ENCODE peak calls at places on chromosomes 5 and 9, in four cellular contexts. One of them, this sample, is unnamed.

GRCh38 chr9:34271618-34272017 is 57.5 kb downstream of the KIF24 start:
- DNase-seq in K562: no peak
- DNase-seq in GM12878: no peak
- DNase-seq in HepG2: no peak
- DNase-seq in this sample: no peak

GRCh38 chr5:125269926-125270325 is 523.5 kb upstream of the ZNF608 start:
- DNase-seq in K562: no peak
- DNase-seq in HepG2: no peak
- DNase-seq in GM12878: no peak
- DNase-seq in this sample: no peak

GRCh38 chr5:33075731-33076130 is 364.6 kb downstream of the NPR3 start:
- DNase-seq in GM12878: no peak
- DNase-seq in HepG2: no peak
- DNase-seq in K562: no peak
- DNase-seq in this sample: no peak

GRCh38 chr9:6715755-6716643 is 41.8 kb upstream of the KDM4C start:
- DNase-seq in HepG2: peak; percentile 79
- DNase-seq in GM12878: peak; percentile 76
- DNase-seq in K562: no peak
- DNase-seq in this sample: peak; percentile 70

GRCh38 chr5:12230659-12231058 is 326.4 kb upstream of the CTNND2 start:
- DNase-seq in GM12878: no peak
- DNase-seq in HepG2: no peak
- DNase-seq in K562: no peak
- DNase-seq in this sample: no peak

GRCh38 chr9:15155323-15155722 is 151.7 kb downstream of the TTC39B start:
- DNase-seq in GM12878: no peak
- DNase-seq in K562: no peak
- DNase-seq in HepG2: no peak
- DNase-seq in this sample: no peak

GRCh38 chr5:8081179-8081578 is 212.2 kb downstream of the MTRR start:
- DNase-seq in GM12878: no peak
- DNase-seq in HepG2: no peak
- DNase-seq in K562: no peak
- DNase-seq in this sample: no peak

GRCh38 chr9:69016366-69017096 is 2.6 kb upstream of the PRKACG start:
- DNase-seq in HepG2: no peak
- DNase-seq in GM12878: no peak
- DNase-seq in K562: no peak
- DNase-seq in this sample: no peak

GRCh38 chr5:74205745-74206570 is 434.6 kb downstream of the ENC1 start:
- DNase-seq in GM12878: no peak
- DNase-seq in HepG2: no peak
- DNase-seq in K562: no peak
- DNase-seq in this sample: no peak

GRCh38 chr5:116938488-116938887 is 363.9 kb upstream of the SEMA6A start:
- DNase-seq in K562: no peak
- DNase-seq in GM12878: no peak
- DNase-seq in HepG2: no peak
- DNase-seq in this sample: no peak

GRCh38 chr9:107667700-107668099 is 178.1 kb upstream of the KLF4 start:
- DNase-seq in GM12878: no peak
- DNase-seq in K562: no peak
- DNase-seq in HepG2: no peak
- DNase-seq in this sample: no peak

GRCh38 chr5:113759505-113760145 is 246.1 kb downstream of the YTHDC2 start:
- DNase-seq in K562: no peak
- DNase-seq in HepG2: no peak
- DNase-seq in GM12878: no peak
- DNase-seq in this sample: no peak

GRCh38 chr9:119368681-119369581 is at the start of gene BRINP1:
- DNase-seq in K562: no peak
- DNase-seq in HepG2: no peak
- DNase-seq in GM12878: no peak
- DNase-seq in this sample: peak; percentile 7

GRCh38 chr5:43555895-43556606 is 826 bp downstream of the PAIP1 start:
- DNase-seq in HepG2: peak; percentile 29
- DNase-seq in GM12878: no peak
- DNase-seq in K562: peak; percentile 72
- DNase-seq in this sample: peak; percentile 62

GRCh38 chr9:127397722-127398647 is 1.0 kb downstream of the SLC2A8 start:
- DNase-seq in HepG2: peak; percentile 36
- DNase-seq in GM12878: no peak
- DNase-seq in K562: peak; percentile 34
- DNase-seq in this sample: peak; percentile 60

GRCh38 chr9:127424669-127424986 is 446 bp downstream of the ZNF79 start:
- DNase-seq in HepG2: no peak
- DNase-seq in K562: no peak
- DNase-seq in GM12878: no peak
- DNase-seq in this sample: no peak

GRCh38 chr9:19023078-19023477 is 9.9 kb downstream of the SAXO1 start:
- DNase-seq in K562: no peak
- DNase-seq in HepG2: no peak
- DNase-seq in GM12878: no peak
- DNase-seq in this sample: no peak

GRCh38 chr9:101311759-101312420 is 72.9 kb downstream of the BAAT start:
- DNase-seq in K562: peak; percentile 59
- DNase-seq in GM12878: peak; percentile 23
- DNase-seq in HepG2: peak; percentile 93
- DNase-seq in this sample: peak; percentile 89

GRCh38 chr9:129472651-129473102 is 148.2 kb downstream of the C9orf50 start:
- DNase-seq in HepG2: no peak
- DNase-seq in K562: no peak
- DNase-seq in GM12878: no peak
- DNase-seq in this sample: no peak

GRCh38 chr9:137524597-137525317 is 25.4 kb downstream of the PNPLA7 start:
- DNase-seq in HepG2: no peak
- DNase-seq in K562: no peak
- DNase-seq in GM12878: no peak
- DNase-seq in this sample: no peak

GRCh38 chr5:35285011-35285410 is 54.7 kb upstream of the PRLR start:
- DNase-seq in HepG2: no peak
- DNase-seq in K562: no peak
- DNase-seq in GM12878: no peak
- DNase-seq in this sample: no peak

GRCh38 chr5:122810405-122810804 is 35.0 kb upstream of the SNX24 start:
- DNase-seq in K562: no peak
- DNase-seq in GM12878: no peak
- DNase-seq in HepG2: no peak
- DNase-seq in this sample: no peak

GRCh38 chr9:93212409-93212808 is 28.5 kb downstream of the WNK2 start:
- DNase-seq in K562: no peak
- DNase-seq in GM12878: no peak
- DNase-seq in HepG2: no peak
- DNase-seq in this sample: no peak

GRCh38 chr5:112174959-112175594 is 244.0 kb downstream of the EPB41L4A start:
- DNase-seq in K562: peak; percentile 60
- DNase-seq in HepG2: peak; percentile 18
- DNase-seq in GM12878: no peak
- DNase-seq in this sample: peak; percentile 63

GRCh38 chr9:121999556-121999955 is 93.6 kb downstream of the TTLL11 start:
- DNase-seq in K562: no peak
- DNase-seq in HepG2: no peak
- DNase-seq in GM12878: no peak
- DNase-seq in this sample: no peak

GRCh38 chr5:56164371-56164770 is 68.8 kb downstream of the ANKRD55 start:
- DNase-seq in K562: no peak
- DNase-seq in GM12878: no peak
- DNase-seq in HepG2: no peak
- DNase-seq in this sample: no peak

GRCh38 chr9:3903273-3903672 is 377.5 kb upstream of the RFX3 start:
- DNase-seq in HepG2: peak; percentile 89
- DNase-seq in K562: no peak
- DNase-seq in GM12878: no peak
- DNase-seq in this sample: no peak

GRCh38 chr9:108645520-108645919 is 210.3 kb downstream of the ACTL7B start:
- DNase-seq in K562: no peak
- DNase-seq in HepG2: no peak
- DNase-seq in GM12878: no peak
- DNase-seq in this sample: no peak

GRCh38 chr5:56567278-56567677 is 248.1 kb upstream of the MAP3K1 start:
- DNase-seq in K562: no peak
- DNase-seq in HepG2: no peak
- DNase-seq in GM12878: no peak
- DNase-seq in this sample: no peak

GRCh38 chr5:116521173-116521872 is 53.3 kb downstream of the SEMA6A start:
- DNase-seq in K562: no peak
- DNase-seq in GM12878: no peak
- DNase-seq in HepG2: no peak
- DNase-seq in this sample: no peak

GRCh38 chr9:99813739-99814138 is 7.9 kb upstream of the NR4A3 start:
- DNase-seq in K562: no peak
- DNase-seq in HepG2: no peak
- DNase-seq in GM12878: no peak
- DNase-seq in this sample: no peak

GRCh38 chr9:125544474-125544873 is 162.5 kb downstream of the MAPKAP1 start:
- DNase-seq in GM12878: no peak
- DNase-seq in HepG2: no peak
- DNase-seq in K562: no peak
- DNase-seq in this sample: no peak

GRCh38 chr9:117411547-117411946 is 3.3 kb downstream of the ASTN2 start:
- DNase-seq in HepG2: peak; percentile 18
- DNase-seq in GM12878: no peak
- DNase-seq in K562: peak; percentile 20
- DNase-seq in this sample: peak; percentile 50

GRCh38 chr9:105438136-105438839 is 9.5 kb upstream of the FSD1L start:
- DNase-seq in HepG2: no peak
- DNase-seq in K562: no peak
- DNase-seq in GM12878: no peak
- DNase-seq in this sample: no peak

GRCh38 chr5:53362521-53362941 is 117.9 kb upstream of the FST start:
- DNase-seq in K562: no peak
- DNase-seq in HepG2: no peak
- DNase-seq in GM12878: no peak
- DNase-seq in this sample: peak; percentile 37

GRCh38 chr9:127767405-127767804 is 11.1 kb downstream of the SH2D3C start:
- DNase-seq in GM12878: no peak
- DNase-seq in K562: no peak
- DNase-seq in HepG2: no peak
- DNase-seq in this sample: no peak

DNA sequence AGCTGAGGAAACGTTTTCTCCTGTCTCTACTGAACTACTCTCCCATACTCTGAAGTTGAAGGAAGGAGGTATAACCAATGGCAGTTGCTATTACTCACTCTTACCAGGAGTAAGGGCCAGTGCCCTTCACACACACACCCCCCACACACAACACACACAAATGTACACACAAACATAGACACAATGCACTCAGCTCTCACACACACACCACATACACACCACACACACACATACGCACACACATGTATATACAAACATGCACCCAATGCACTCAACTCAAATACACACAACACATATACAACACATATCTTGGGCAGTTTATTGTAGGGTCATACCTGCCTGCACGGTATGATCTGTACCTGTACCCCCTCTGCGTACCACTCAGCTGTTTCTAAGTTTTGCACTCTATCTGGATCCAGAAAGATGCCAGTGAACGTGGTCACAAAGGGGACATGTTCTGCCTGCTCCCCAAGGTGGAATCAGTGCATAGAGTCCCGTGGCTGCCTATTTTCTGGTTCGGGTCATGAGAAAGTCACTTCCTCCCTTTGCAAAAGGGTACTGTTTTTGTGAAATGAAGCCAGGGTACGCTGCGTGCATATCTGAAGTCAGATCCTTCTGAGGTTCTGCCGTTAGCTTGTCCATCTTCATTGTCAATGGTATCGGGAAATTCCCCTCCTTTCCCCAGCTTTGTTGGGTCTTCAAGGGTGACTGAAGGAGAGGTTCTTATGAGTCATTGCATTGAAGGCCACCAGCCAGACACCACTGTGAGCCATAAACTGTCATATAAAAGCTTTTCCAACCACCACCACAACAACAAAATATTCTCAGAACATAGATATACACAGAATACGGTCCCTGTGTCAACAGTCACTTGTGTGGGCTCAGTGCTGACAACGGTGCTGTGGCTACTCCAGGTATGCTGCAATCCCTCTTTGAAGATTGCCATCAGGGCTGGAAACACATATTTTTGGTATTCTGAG is 131.9 kb downstream of the UGCG start:
- DNase-seq in GM12878: peak; percentile 98
- DNase-seq in HepG2: no peak
- DNase-seq in K562: no peak
- DNase-seq in this sample: no peak
- TF ChIP-seq MAX in GM12878: peak; percentile 3
- TF ChIP-seq MAX in HepG2: no peak
- TF ChIP-seq MAX in K562: no peak
- TF ChIP-seq MAX in this sample: no peak

GRCh38 chr9:132027752-132028666 is 51.7 kb downstream of the MED27 start:
- DNase-seq in GM12878: no peak
- DNase-seq in K562: no peak
- DNase-seq in HepG2: no peak
- DNase-seq in this sample: no peak
- TF ChIP-seq POLR2AphosphoS2 in GM12878: no peak
- TF ChIP-seq POLR2AphosphoS2 in K562: no peak
- TF ChIP-seq POLR2AphosphoS2 in HepG2: no peak
- TF ChIP-seq POLR2AphosphoS2 in this sample: no peak

GRCh38 chr5:96876292-96876850 is at the start of gene ERAP2:
- DNase-seq in GM12878: no peak
- DNase-seq in K562: peak; percentile 56
- DNase-seq in HepG2: peak; percentile 25
- DNase-seq in this sample: peak; percentile 27
- TF ChIP-seq MAX in GM12878: no peak
- TF ChIP-seq MAX in K562: no peak
- TF ChIP-seq MAX in HepG2: no peak
- TF ChIP-seq MAX in this sample: no peak

DNA sequence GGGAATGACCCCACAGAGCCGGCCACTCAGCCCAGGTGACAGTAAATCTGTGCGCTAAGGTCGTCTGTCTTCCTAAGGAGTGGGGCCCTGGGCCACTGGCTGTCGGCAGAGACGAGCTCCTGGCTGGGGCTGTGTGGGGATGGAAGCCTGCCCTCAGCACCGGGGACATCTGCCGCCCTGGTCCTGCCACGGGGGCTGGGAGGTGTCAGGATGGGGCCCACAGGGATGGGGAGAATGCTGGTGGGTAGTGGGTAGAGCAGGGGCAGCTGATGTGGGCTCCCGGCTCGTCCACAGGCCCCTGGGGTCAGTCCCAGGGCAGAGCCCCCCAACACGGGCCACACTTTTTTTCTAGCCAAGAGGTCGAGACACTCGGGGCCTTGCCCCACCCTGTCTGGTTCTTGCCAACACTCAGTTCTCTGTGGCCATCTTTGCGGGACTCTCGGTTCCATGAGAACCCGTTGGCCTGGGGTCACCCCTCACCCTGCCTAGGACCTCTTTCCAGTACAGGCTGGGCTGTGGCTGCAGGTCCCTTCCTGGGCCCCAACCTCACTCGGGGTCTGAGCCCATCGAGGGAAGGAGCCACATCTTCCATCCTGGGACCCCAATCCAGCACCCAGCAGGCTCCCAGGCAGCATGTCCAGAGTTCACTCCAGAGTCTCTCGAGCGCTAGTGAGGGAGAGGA is 45.0 kb downstream of the DBH start:
- DNase-seq in HepG2: no peak
- DNase-seq in GM12878: no peak
- DNase-seq in K562: no peak
- DNase-seq in this sample: no peak
- TF ChIP-seq POLR2AphosphoS2 in HepG2: no peak
- TF ChIP-seq POLR2AphosphoS2 in GM12878: no peak
- TF ChIP-seq POLR2AphosphoS2 in K562: no peak
- TF ChIP-seq POLR2AphosphoS2 in this sample: no peak

This sample was measured in A549.